ENCODE peak calls at places on chromosomes 5 and 9, in nine cellular contexts. One of them, this sample, is unnamed.

GRCh38 chr5:149113669-149114068 is 27.6 kb upstream of the ABLIM3 start:
- DNase-seq in GM23248: peak; percentile 77
- DNase-seq in tibial artery: no peak
- DNase-seq in cardiac muscle cell: peak; percentile 33
- DNase-seq in ovary: no peak
- DNase-seq in PC-3: peak; percentile 99
- DNase-seq in AG09309: no peak
- DNase-seq in choroid plexus epithelial cell: peak; percentile 78
- DNase-seq in kidney: no peak
- DNase-seq in this sample: peak; percentile 79

GRCh38 chr5:8399471-8399870 is 530.5 kb downstream of the MTRR start:
- DNase-seq in PC-3: no peak
- DNase-seq in ovary: no peak
- DNase-seq in cardiac muscle cell: no peak
- DNase-seq in choroid plexus epithelial cell: no peak
- DNase-seq in tibial artery: no peak
- DNase-seq in GM23248: no peak
- DNase-seq in AG09309: no peak
- DNase-seq in kidney: no peak
- DNase-seq in this sample: no peak

GRCh38 chr5:32852535-32852934 is 141.4 kb downstream of the NPR3 start:
- DNase-seq in choroid plexus epithelial cell: peak; percentile 93
- DNase-seq in ovary: no peak
- DNase-seq in tibial artery: peak; percentile 70
- DNase-seq in GM23248: peak; percentile 29
- DNase-seq in kidney: no peak
- DNase-seq in AG09309: no peak
- DNase-seq in PC-3: peak; percentile 53
- DNase-seq in cardiac muscle cell: peak; percentile 55
- DNase-seq in this sample: peak; percentile 77

GRCh38 chr9:120702075-120702474 is 12.2 kb downstream of the MEGF9 start:
- DNase-seq in kidney: no peak
- DNase-seq in PC-3: peak; percentile 76
- DNase-seq in AG09309: no peak
- DNase-seq in ovary: no peak
- DNase-seq in choroid plexus epithelial cell: no peak
- DNase-seq in GM23248: no peak
- DNase-seq in tibial artery: no peak
- DNase-seq in cardiac muscle cell: no peak
- DNase-seq in this sample: no peak

GRCh38 chr5:32562841-32563240 is 22.5 kb upstream of the SUB1 start:
- DNase-seq in AG09309: no peak
- DNase-seq in kidney: no peak
- DNase-seq in ovary: no peak
- DNase-seq in choroid plexus epithelial cell: no peak
- DNase-seq in PC-3: no peak
- DNase-seq in tibial artery: no peak
- DNase-seq in GM23248: peak; percentile 26
- DNase-seq in cardiac muscle cell: no peak
- DNase-seq in this sample: peak; percentile 14

GRCh38 chr5:122639852-122640251 is 135.0 kb upstream of the SNX2 start:
- DNase-seq in PC-3: no peak
- DNase-seq in choroid plexus epithelial cell: no peak
- DNase-seq in AG09309: no peak
- DNase-seq in kidney: no peak
- DNase-seq in ovary: no peak
- DNase-seq in tibial artery: no peak
- DNase-seq in GM23248: no peak
- DNase-seq in cardiac muscle cell: no peak
- DNase-seq in this sample: no peak

GRCh38 chr5:150789431-150789830 is 10.9 kb downstream of the SMIM3 start:
- DNase-seq in kidney: no peak
- DNase-seq in choroid plexus epithelial cell: peak; percentile 78
- DNase-seq in ovary: no peak
- DNase-seq in cardiac muscle cell: peak; percentile 31
- DNase-seq in PC-3: no peak
- DNase-seq in tibial artery: no peak
- DNase-seq in AG09309: no peak
- DNase-seq in GM23248: no peak
- DNase-seq in this sample: no peak

GRCh38 chr9:86639899-86640379 is 285.7 kb upstream of the TUT7 start:
- DNase-seq in GM23248: peak; percentile 14
- DNase-seq in ovary: no peak
- DNase-seq in kidney: no peak
- DNase-seq in AG09309: no peak
- DNase-seq in PC-3: peak; percentile 14
- DNase-seq in choroid plexus epithelial cell: no peak
- DNase-seq in tibial artery: no peak
- DNase-seq in cardiac muscle cell: no peak
- DNase-seq in this sample: no peak

GRCh38 chr5:168117469-168117868 is 174.0 kb upstream of the WWC1 start:
- DNase-seq in cardiac muscle cell: no peak
- DNase-seq in ovary: no peak
- DNase-seq in AG09309: no peak
- DNase-seq in choroid plexus epithelial cell: no peak
- DNase-seq in tibial artery: no peak
- DNase-seq in PC-3: no peak
- DNase-seq in kidney: no peak
- DNase-seq in GM23248: no peak
- DNase-seq in this sample: no peak

GRCh38 chr9:133429641-133430161 is 7.5 kb downstream of the ADAMTS13 start:
- DNase-seq in kidney: no peak
- DNase-seq in choroid plexus epithelial cell: peak; percentile 26
- DNase-seq in tibial artery: no peak
- DNase-seq in cardiac muscle cell: peak; percentile 42
- DNase-seq in GM23248: peak; percentile 52
- DNase-seq in ovary: no peak
- DNase-seq in AG09309: no peak
- DNase-seq in PC-3: no peak
- DNase-seq in this sample: no peak
- H3K4me3 ChIP-seq in kidney: no peak overlapping the region
- H3K4me3 ChIP-seq in choroid plexus epithelial cell: no peak overlapping the region
- H3K4me3 ChIP-seq in tibial artery: no peak overlapping the region
- H3K4me3 ChIP-seq in cardiac muscle cell: no peak overlapping the region
- H3K4me3 ChIP-seq in GM23248: no peak overlapping the region
- H3K4me3 ChIP-seq in ovary: no peak overlapping the region
- H3K4me3 ChIP-seq in AG09309: no peak overlapping the region
- H3K4me3 ChIP-seq in PC-3: no peak overlapping the region
- H3K4me3 ChIP-seq in this sample: no peak overlapping the region

DNA sequence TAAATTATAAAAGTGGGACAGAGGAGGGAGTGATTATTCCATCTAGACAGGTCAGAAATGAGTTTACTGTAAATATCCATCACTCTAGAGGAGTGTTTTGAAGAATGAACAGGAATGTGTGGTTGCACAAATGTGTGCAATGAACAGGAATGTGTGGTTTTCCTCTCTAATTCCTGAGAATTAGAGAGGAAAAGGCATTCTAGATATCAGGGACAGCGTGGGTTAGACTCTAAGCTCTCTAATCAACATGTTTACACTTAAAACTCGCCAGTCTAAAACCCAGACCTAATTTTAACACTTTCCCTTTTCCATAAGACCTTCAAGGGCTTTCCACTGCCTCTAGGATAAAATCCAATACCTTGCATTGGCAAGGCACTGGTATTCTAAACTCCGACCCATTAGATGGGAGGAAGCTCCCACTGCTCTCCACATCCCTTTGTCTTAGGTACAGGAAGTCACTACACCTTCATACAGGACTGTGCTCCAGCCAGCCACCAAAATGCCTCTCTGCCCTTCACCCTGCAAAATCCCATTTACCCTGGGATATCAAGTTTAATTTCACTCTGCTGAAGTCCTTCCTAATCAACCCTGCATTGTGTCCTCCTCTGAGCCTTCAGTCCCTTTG is 67.9 kb downstream of the NFIB start:
- DNase-seq in GM23248: peak; percentile 63
- DNase-seq in tibial artery: no peak
- DNase-seq in choroid plexus epithelial cell: peak; percentile 76
- DNase-seq in kidney: no peak
- DNase-seq in PC-3: no peak
- DNase-seq in cardiac muscle cell: peak; percentile 88
- DNase-seq in ovary: no peak
- DNase-seq in AG09309: no peak
- DNase-seq in this sample: peak; percentile 68
- H3K4me3 ChIP-seq in GM23248: peak overlapping the region; percentile 38
- H3K4me3 ChIP-seq in tibial artery: no peak overlapping the region
- H3K4me3 ChIP-seq in choroid plexus epithelial cell: no peak overlapping the region
- H3K4me3 ChIP-seq in kidney: no peak overlapping the region
- H3K4me3 ChIP-seq in PC-3: no peak overlapping the region
- H3K4me3 ChIP-seq in cardiac muscle cell: no peak overlapping the region
- H3K4me3 ChIP-seq in ovary: no peak overlapping the region
- H3K4me3 ChIP-seq in AG09309: no peak overlapping the region
- H3K4me3 ChIP-seq in this sample: no peak overlapping the region

GRCh38 chr9:115462623-115463022 is 344.7 kb upstream of the TNC start:
- DNase-seq in ovary: no peak
- DNase-seq in choroid plexus epithelial cell: no peak
- DNase-seq in tibial artery: no peak
- DNase-seq in cardiac muscle cell: no peak
- DNase-seq in kidney: no peak
- DNase-seq in PC-3: no peak
- DNase-seq in GM23248: no peak
- DNase-seq in AG09309: no peak
- DNase-seq in this sample: no peak

GRCh38 chr9:115469826-115470225 is 351.9 kb upstream of the TNC start:
- DNase-seq in ovary: no peak
- DNase-seq in GM23248: peak; percentile 32
- DNase-seq in choroid plexus epithelial cell: no peak
- DNase-seq in AG09309: no peak
- DNase-seq in kidney: no peak
- DNase-seq in PC-3: no peak
- DNase-seq in cardiac muscle cell: no peak
- DNase-seq in tibial artery: no peak
- DNase-seq in this sample: peak; percentile 76

GRCh38 chr9:115461284-115461683 is 343.3 kb upstream of the TNC start:
- DNase-seq in AG09309: no peak
- DNase-seq in choroid plexus epithelial cell: no peak
- DNase-seq in GM23248: no peak
- DNase-seq in tibial artery: no peak
- DNase-seq in kidney: no peak
- DNase-seq in ovary: no peak
- DNase-seq in cardiac muscle cell: no peak
- DNase-seq in PC-3: no peak
- DNase-seq in this sample: no peak

DNA sequence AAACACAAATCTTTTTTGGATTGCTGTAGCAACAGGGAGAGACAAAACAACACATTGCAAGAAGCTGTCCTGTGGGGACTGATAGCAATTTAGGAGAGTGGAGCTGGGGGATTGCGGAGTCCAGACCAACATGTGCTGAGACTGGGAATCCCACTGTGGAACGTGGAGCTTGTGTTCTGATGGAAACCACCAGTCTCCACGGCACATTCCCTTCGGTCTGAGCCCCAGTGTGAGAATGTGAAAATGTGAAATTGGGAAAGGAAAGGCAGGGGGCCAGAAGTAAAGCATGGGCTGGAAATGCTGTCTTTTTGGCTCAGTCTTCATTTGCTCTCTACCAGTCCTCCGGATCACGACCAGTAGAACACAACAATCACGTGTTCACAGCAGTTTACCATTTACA is 348.8 kb upstream of the TNC start:
- DNase-seq in AG09309: no peak
- DNase-seq in kidney: no peak
- DNase-seq in GM23248: no peak
- DNase-seq in cardiac muscle cell: no peak
- DNase-seq in PC-3: no peak
- DNase-seq in ovary: no peak
- DNase-seq in choroid plexus epithelial cell: no peak
- DNase-seq in tibial artery: no peak
- DNase-seq in this sample: peak; percentile 79
- H3K4me3 ChIP-seq in AG09309: no peak overlapping the region
- H3K4me3 ChIP-seq in kidney: no peak overlapping the region
- H3K4me3 ChIP-seq in GM23248: no peak overlapping the region
- H3K4me3 ChIP-seq in cardiac muscle cell: no peak overlapping the region
- H3K4me3 ChIP-seq in PC-3: no peak overlapping the region
- H3K4me3 ChIP-seq in ovary: no peak overlapping the region
- H3K4me3 ChIP-seq in choroid plexus epithelial cell: no peak overlapping the region
- H3K4me3 ChIP-seq in tibial artery: no peak overlapping the region
- H3K4me3 ChIP-seq in this sample: no peak overlapping the region

DNA sequence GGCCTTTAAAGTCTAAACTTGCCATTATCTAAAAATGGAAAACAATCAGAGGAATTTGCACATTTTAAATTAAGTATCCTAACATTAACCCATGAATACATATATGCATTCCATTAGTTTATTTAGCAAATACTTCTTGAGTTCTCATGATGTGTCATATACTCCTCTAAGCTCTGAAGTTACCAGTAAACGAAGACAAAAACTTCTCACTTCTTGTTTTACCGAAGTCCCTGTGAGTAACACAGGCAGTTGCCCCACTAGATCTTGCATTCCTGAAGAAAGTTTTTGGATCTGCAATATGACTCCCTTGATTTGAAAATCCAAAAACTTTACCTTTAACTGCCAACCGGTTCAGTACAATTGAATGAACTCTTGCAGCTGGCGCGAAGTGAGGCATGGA is 439.0 kb upstream of the MPDZ start:
- DNase-seq in tibial artery: no peak
- DNase-seq in ovary: no peak
- DNase-seq in cardiac muscle cell: no peak
- DNase-seq in AG09309: no peak
- DNase-seq in kidney: no peak
- DNase-seq in PC-3: peak; percentile 71
- DNase-seq in choroid plexus epithelial cell: peak; percentile 38
- DNase-seq in GM23248: peak; percentile 39
- DNase-seq in this sample: no peak
- H3K4me3 ChIP-seq in tibial artery: no peak overlapping the region
- H3K4me3 ChIP-seq in ovary: no peak overlapping the region
- H3K4me3 ChIP-seq in cardiac muscle cell: no peak overlapping the region
- H3K4me3 ChIP-seq in AG09309: no peak overlapping the region
- H3K4me3 ChIP-seq in kidney: no peak overlapping the region
- H3K4me3 ChIP-seq in PC-3: no peak overlapping the region
- H3K4me3 ChIP-seq in choroid plexus epithelial cell: no peak overlapping the region
- H3K4me3 ChIP-seq in GM23248: no peak overlapping the region
- H3K4me3 ChIP-seq in this sample: no peak overlapping the region

GRCh38 chr5:142600611-142601360 is 85.1 kb downstream of the FGF1 start:
- DNase-seq in kidney: no peak
- DNase-seq in GM23248: peak; percentile 70
- DNase-seq in tibial artery: peak; percentile 86
- DNase-seq in AG09309: no peak
- DNase-seq in PC-3: no peak
- DNase-seq in ovary: peak; percentile 24
- DNase-seq in choroid plexus epithelial cell: peak; percentile 87
- DNase-seq in cardiac muscle cell: peak; percentile 78
- DNase-seq in this sample: peak; percentile 53
- H3K4me3 ChIP-seq in kidney: peak overlapping the region; percentile 9
- H3K4me3 ChIP-seq in GM23248: peak overlapping the region; percentile 31
- H3K4me3 ChIP-seq in tibial artery: peak overlapping the region; percentile 39
- H3K4me3 ChIP-seq in AG09309: no peak overlapping the region
- H3K4me3 ChIP-seq in PC-3: peak overlapping the region; percentile 41
- H3K4me3 ChIP-seq in ovary: peak overlapping the region; percentile 14
- H3K4me3 ChIP-seq in choroid plexus epithelial cell: peak overlapping the region; percentile 42
- H3K4me3 ChIP-seq in cardiac muscle cell: no peak overlapping the region
- H3K4me3 ChIP-seq in this sample: no peak overlapping the region

GRCh38 chr9:133238851-133239532 is 29.9 kb upstream of the OBP2B start:
- DNase-seq in AG09309: no peak
- DNase-seq in PC-3: peak; percentile 37
- DNase-seq in kidney: peak; percentile 85
- DNase-seq in ovary: peak; percentile 81
- DNase-seq in GM23248: peak; percentile 78
- DNase-seq in choroid plexus epithelial cell: peak; percentile 58
- DNase-seq in cardiac muscle cell: peak; percentile 87
- DNase-seq in tibial artery: no peak
- DNase-seq in this sample: peak; percentile 51
- H3K4me3 ChIP-seq in AG09309: no peak overlapping the region
- H3K4me3 ChIP-seq in PC-3: no peak overlapping the region
- H3K4me3 ChIP-seq in kidney: peak overlapping the region; percentile 56
- H3K4me3 ChIP-seq in ovary: peak overlapping the region; percentile 17
- H3K4me3 ChIP-seq in GM23248: peak overlapping the region; percentile 62
- H3K4me3 ChIP-seq in choroid plexus epithelial cell: peak overlapping the region; percentile 45
- H3K4me3 ChIP-seq in cardiac muscle cell: peak overlapping the region; percentile 24
- H3K4me3 ChIP-seq in tibial artery: peak overlapping the region; percentile 26
- H3K4me3 ChIP-seq in this sample: peak overlapping the region; percentile 31

GRCh38 chr5:14009575-14009974 is 65.1 kb upstream of the DNAH5 start:
- DNase-seq in kidney: no peak
- DNase-seq in tibial artery: no peak
- DNase-seq in ovary: no peak
- DNase-seq in GM23248: no peak
- DNase-seq in PC-3: peak; percentile 68
- DNase-seq in AG09309: no peak
- DNase-seq in cardiac muscle cell: no peak
- DNase-seq in choroid plexus epithelial cell: no peak
- DNase-seq in this sample: no peak
- H3K4me3 ChIP-seq in kidney: no peak overlapping the region
- H3K4me3 ChIP-seq in tibial artery: no peak overlapping the region
- H3K4me3 ChIP-seq in ovary: no peak overlapping the region
- H3K4me3 ChIP-seq in GM23248: no peak overlapping the region
- H3K4me3 ChIP-seq in PC-3: peak overlapping the region; percentile 47
- H3K4me3 ChIP-seq in AG09309: no peak overlapping the region
- H3K4me3 ChIP-seq in cardiac muscle cell: no peak overlapping the region
- H3K4me3 ChIP-seq in choroid plexus epithelial cell: no peak overlapping the region
- H3K4me3 ChIP-seq in this sample: no peak overlapping the region

This sample was measured in AG10803.